ENCODE peak calls at places on chromosomes 16 and 17, in six cellular contexts. N is omental fat pad, I is Right ventricle myocardium inferior, T is memory B cell, P is nephron progenitor cell, H is uterus. C is an unnamed sample.

GRCh38 chr16:81136331-81137011 is 40.3 kb upstream of the GCSH start:
- DNase-seq in N (no peak), I (no peak), T (no peak), P (no peak), H (no peak), C (no peak)

GRCh38 chr16:31107465-31107867 is 720 bp upstream of the BCKDK start:
- DNase-seq in N (no peak), I (no peak), T (no peak), P (no peak), H (no peak), C (no peak)

GRCh38 chr17:81365148-81365600 is 30.1 kb upstream of the BAHCC1 start:
- DNase-seq in N (no peak), I (peak; percentile 68), T (no peak), P (peak; percentile 65), H (peak; percentile 70), C (no peak)

GRCh38 chr17:956905-957304 is 22.7 kb downstream of the NXN start:
- DNase-seq in N (no peak), I (no peak), T (no peak), P (no peak), H (peak; percentile 68), C (peak; percentile 35)

GRCh38 chr16:4496305-4496704 is 20.1 kb downstream of the HMOX2 start:
- DNase-seq in N (no peak), I (no peak), T (no peak), P (no peak), H (no peak), C (no peak)

GRCh38 chr17:66547170-66547865 is 244.9 kb downstream of the PRKCA start:
- DNase-seq in N (no peak), I (no peak), T (no peak), P (no peak), H (no peak), C (no peak)

GRCh38 chr16:87839542-87840461 is 29.5 kb downstream of the SLC7A5 start:
- DNase-seq in N (no peak), I (no peak), T (no peak), P (no peak), H (no peak), C (no peak)

GRCh38 chr16:19410435-19411153 is 7.1 kb upstream of the TMC5 start:
- DNase-seq in N (no peak), I (no peak), T (no peak), P (peak; percentile 63), H (no peak), C (no peak)

GRCh38 chr17:557371-557770 is 157.3 kb downstream of the VPS53 start:
- DNase-seq in N (no peak), I (no peak), T (no peak), P (no peak), H (no peak), C (no peak)

GRCh38 chr16:69513180-69513966 is 52.4 kb upstream of the NFAT5 start:
- DNase-seq in N (no peak), I (no peak), T (no peak), P (no peak), H (no peak), C (no peak)

GRCh38 chr17:6439951-6440350 is 4.3 kb upstream of the PIMREG start:
- DNase-seq in N (no peak), I (no peak), T (no peak), P (no peak), H (no peak), C (no peak)

GRCh38 chr17:28725660-28726395 is at the start of gene TLCD1:
- DNase-seq in N (no peak), I (peak; percentile 83), T (no peak), P (peak; percentile 80), H (no peak), C (no peak)

GRCh38 chr16:11403920-11404319 is 58.7 kb downstream of the RMI2 start:
- DNase-seq in N (no peak), I (no peak), T (no peak), P (no peak), H (no peak), C (no peak)

GRCh38 chr16:28491080-28491969 is 549 bp downstream of the CLN3 start:
- DNase-seq in N (no peak), I (peak; percentile 76), T (no peak), P (peak; percentile 45), H (peak; percentile 48), C (no peak)

GRCh38 chr17:66076546-66077190 is 115.3 kb downstream of the CEP112 start:
- DNase-seq in N (no peak), I (no peak), T (no peak), P (no peak), H (no peak), C (no peak)

GRCh38 chr17:28093999-28094716 is 51.7 kb downstream of the NLK start:
- DNase-seq in N (no peak), I (no peak), T (no peak), P (no peak), H (no peak), C (no peak)